ENCODE peak calls at places on chromosomes 12 and 14, in four cellular contexts. K is Karpas-422, W is astrocyte, E is SK-N-SH. I is an unnamed sample.
A peak's percentile ranks its signal among the peaks of the same experiment; 100 is the strongest.

GRCh38 chr12:77724367-77724957 is 106.2 kb upstream of the NAV3 start:
- DNase-seq in K (peak; percentile 56), W (peak; percentile 37), E (no peak), I (peak; percentile 81)

GRCh38 chr14:77424862-77425261 is 1.5 kb upstream of the NOXRED1 start:
- DNase-seq in E (no peak), K (no peak), W (no peak), I (no peak)

GRCh38 chr12:110684322-110684836 is 4.5 kb downstream of the HVCN1 start:
- DNase-seq in E (peak; percentile 56), K (no peak), W (no peak), I (no peak)

GRCh38 chr12:51678086-51678724 is 87.2 kb downstream of the SCN8A start:
- DNase-seq in K (peak; percentile 74), E (peak; percentile 62), W (peak; percentile 26), I (peak; percentile 63)

GRCh38 chr14:99148861-99149610 is 123.0 kb downstream of the BCL11B start:
- DNase-seq in E (no peak), W (no peak), K (no peak), I (no peak)

GRCh38 chr12:121637231-121637914 is 11.0 kb downstream of the ORAI1 start:
- DNase-seq in W (no peak), E (no peak), K (peak; percentile 76), I (no peak)

GRCh38 chr12:91053951-91054715 is 3.7 kb downstream of the KERA start:
- DNase-seq in E (no peak), W (peak; percentile 82), K (no peak), I (peak; percentile 89)

GRCh38 chr12:22625671-22626251 is 790 bp downstream of the ETNK1 start:
- DNase-seq in E (peak; percentile 59), K (peak; percentile 60), W (peak; percentile 33), I (peak; percentile 65)

GRCh38 chr12:122079038-122079531 is 529 bp downstream of the MLXIP start:
- DNase-seq in W (no peak), K (peak; percentile 56), E (peak; percentile 44), I (peak; percentile 60)

GRCh38 chr12:32615441-32615840 is 63.7 kb upstream of the DNM1L start:
- DNase-seq in E (no peak), W (no peak), K (no peak), I (no peak)

GRCh38 chr14:96086574-96087077 is 47.5 kb downstream of the C14orf132 start:
- DNase-seq in W (peak; percentile 66), E (no peak), K (peak; percentile 63), I (no peak)

GRCh38 chr14:98138666-98139065 is 1133.3 kb downstream of the BCL11B start:
- DNase-seq in K (peak; percentile 84), E (peak; percentile 17), W (no peak), I (no peak)

DNA sequence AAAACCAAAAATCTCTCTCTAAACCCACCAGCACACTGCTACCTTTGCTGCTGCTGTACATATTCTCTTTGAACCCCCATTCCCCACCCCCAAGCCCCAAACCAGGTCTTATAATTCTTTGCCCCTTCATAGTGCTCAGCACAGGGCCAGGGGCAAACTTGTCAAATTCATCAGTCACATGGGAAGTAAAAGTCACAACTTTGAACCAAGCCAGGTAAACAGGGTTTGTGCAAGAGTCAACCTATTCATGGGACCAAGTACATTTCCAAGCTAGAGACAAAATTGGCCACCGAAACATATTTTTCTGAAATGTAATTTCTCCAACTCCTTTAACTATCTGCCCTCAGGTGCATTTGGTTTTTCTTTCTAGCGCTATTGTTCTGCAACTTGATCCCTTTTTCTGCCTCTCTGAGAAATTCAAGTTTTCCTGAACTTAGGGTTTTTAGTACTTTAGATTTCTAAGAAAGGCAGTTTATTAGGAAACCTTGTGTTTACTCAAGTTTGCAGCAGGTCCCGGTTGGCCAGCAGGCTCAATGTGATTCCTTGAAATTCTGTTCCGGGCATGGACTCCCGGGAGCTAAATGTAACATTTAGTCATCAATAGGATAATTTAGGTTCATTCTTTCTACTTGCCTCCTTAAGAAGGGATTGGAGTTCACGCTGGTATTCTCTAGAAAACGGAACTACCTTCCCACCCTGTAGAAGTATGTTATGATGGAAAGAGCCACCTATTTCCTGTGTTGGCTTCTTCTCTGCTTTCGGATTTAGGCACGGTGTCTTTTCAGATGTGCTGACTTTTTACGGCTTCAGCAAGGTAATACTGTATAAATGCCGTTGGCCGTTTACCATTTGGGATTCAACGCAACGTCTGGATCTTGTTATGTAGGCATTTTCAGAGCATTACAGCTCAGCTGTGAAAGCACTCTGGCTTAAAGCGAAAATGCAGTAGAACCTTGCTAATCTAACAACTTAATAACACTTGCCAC is 230.3 kb downstream of the EFCAB11 start:
- DNase-seq in K (no peak), W (no peak), E (no peak), I (peak; percentile 57)
- H3K4me1 ChIP-seq in K (no peaks in the 10 kb centered on the region), W (no peaks in the 10 kb centered on the region), E (peaks cover 13% of the 10 kb centered on the region), I (peaks cover 12% of the 10 kb centered on the region)

GRCh38 chr14:100586520-100587247 is 533 bp downstream of the BEGAIN start:
- DNase-seq in E (peak; percentile 91), K (no peak), W (peak; percentile 34), I (peak; percentile 43)
- H3K9ac ChIP-seq in E (peak overlapping the region; percentile 21), K (no peak overlapping the region), W (peak overlapping the region; percentile 38), I (no peak overlapping the region)

DNA sequence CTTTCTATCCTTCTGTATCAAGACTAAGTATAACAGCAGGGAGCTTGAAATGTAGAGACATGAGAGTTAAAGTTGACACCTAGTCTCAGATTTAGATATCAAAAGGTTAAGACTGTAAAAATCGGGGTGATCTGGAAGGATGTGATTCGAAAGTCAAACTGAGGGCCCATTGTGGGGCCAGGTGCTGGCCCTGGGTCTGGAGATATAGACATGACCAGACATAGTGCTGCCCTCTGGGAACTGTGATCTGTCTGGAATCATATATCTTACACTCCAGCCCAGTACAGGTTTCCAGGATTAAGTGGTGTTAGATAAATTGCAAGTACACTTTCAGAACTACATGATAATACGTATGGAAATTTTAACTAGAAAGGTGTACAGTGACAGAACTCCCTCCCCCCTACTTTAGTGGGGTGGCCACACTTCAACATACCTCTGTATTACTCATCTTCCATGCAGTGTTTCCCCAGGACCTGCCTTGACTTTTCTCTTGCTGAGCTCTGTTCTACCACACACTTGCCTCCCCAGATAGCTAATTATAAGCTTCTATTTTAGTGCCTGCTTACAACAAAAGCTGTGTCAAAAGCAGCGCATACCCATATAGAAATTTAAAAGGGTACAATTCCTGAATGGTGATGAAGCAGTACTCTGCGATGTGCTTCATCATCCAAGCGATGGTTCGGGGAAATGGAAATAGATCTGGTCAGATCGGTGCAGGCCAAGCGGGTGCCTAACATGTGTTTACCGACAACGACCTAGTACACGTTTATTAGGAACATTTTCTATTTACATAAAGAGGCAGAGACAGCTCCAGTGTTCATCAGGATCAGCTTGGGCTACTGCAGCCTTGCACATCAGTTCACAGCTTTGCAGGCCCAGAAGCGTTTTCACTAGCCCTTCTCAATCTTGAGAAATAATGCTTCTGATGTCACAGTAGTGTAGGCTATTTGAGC is 68.7 kb downstream of the ARF6 start:
- DNase-seq in E (no peak), K (peak; percentile 73), W (peak; percentile 41), I (no peak)
- H3K4me1 ChIP-seq in E (peaks cover 3% of the 10 kb centered on the region), K (peaks cover 52% of the 10 kb centered on the region), W (peaks cover 7% of the 10 kb centered on the region), I (peaks cover 12% of the 10 kb centered on the region)

GRCh38 chr12:11517080-11517479 is 121.7 kb upstream of the PRB2 start:
- DNase-seq in K (no peak), E (no peak), W (no peak), I (no peak)
- H3K9ac ChIP-seq in K (no peak overlapping the region), E (no peak overlapping the region), W (no peak overlapping the region), I (no peak overlapping the region)

DNA sequence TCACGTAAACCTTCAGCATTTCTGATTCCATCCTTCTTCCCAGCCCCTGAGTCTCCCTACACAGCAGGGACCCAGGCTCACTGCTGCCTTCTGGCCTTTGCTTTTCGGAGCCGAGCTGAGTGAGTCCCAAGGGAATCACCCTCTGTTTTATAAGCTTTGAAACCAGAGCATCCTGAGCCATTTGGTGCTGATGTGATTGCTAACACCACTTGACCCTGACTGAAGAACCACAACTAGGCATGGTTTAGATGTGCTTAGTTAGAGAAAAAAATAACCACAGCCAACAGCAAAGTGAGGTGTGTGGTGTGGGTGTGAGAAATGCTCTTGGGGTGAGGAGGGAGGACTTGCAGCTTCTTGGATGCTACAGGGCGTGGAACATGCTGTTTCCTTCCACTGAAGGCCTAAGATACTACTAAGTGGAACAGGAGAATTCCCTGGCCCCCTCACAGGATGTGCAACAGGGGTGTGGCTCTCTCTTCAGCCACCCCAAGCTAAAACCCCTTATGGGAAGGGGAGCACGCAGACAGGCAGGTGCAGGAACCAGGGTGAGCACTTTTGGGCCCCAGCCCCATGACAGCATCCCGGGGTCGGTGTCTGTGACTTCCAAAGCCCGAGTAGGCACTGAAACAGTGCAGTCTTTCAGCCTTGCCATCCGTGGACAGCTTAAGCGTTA is at the start of gene TC2N:
- DNase-seq in E (no peak), K (no peak), W (no peak), I (no peak)
- H3K4me1 ChIP-seq in E (no peaks in the 10 kb centered on the region), K (peaks cover 8% of the 10 kb centered on the region), W (peaks cover 6% of the 10 kb centered on the region), I (peaks cover 13% of the 10 kb centered on the region)

GRCh38 chr12:68460236-68460635 is 128.1 kb upstream of the MDM1 start:
- DNase-seq in K (no peak), E (no peak), W (no peak), I (no peak)
- H3K9ac ChIP-seq in K (no peak overlapping the region), E (no peak overlapping the region), W (no peak overlapping the region), I (no peak overlapping the region)